ENCODE peak calls at places on chromosomes 11 and 22, in four cellular contexts. One of them, this sample, is unnamed.

GRCh38 chr22:49827307-49827852 is 293 bp downstream of the BRD1 start:
- DNase-seq in cardiac muscle cell: peak
- DNase-seq in GM12865: no peak
- DNase-seq in T-helper 9 cell: peak
- DNase-seq in this sample: peak

GRCh38 chr11:3786781-3787428 is 10.4 kb downstream of the NUP98 start:
- DNase-seq in cardiac muscle cell: no peak
- DNase-seq in GM12865: no peak
- DNase-seq in T-helper 9 cell: no peak
- DNase-seq in this sample: peak

GRCh38 chr11:114090976-114091375 is 31.5 kb downstream of the ZBTB16 start:
- DNase-seq in cardiac muscle cell: no peak
- DNase-seq in GM12865: no peak
- DNase-seq in T-helper 9 cell: no peak
- DNase-seq in this sample: no peak

GRCh38 chr22:41308054-41308453 is 6.7 kb downstream of the ZC3H7B start:
- DNase-seq in cardiac muscle cell: no peak
- DNase-seq in GM12865: no peak
- DNase-seq in T-helper 9 cell: no peak
- DNase-seq in this sample: peak

GRCh38 chr11:72760543-72761400 is 8.6 kb upstream of the ARAP1 start:
- DNase-seq in cardiac muscle cell: no peak
- DNase-seq in GM12865: no peak
- DNase-seq in T-helper 9 cell: no peak
- DNase-seq in this sample: peak

GRCh38 chr11:64347171-64347867 is 7.3 kb downstream of the CCDC88B start:
- DNase-seq in cardiac muscle cell: no peak
- DNase-seq in GM12865: no peak
- DNase-seq in T-helper 9 cell: no peak
- DNase-seq in this sample: no peak

GRCh38 chr11:124718801-124719200 is 20.9 kb upstream of the NRGN start:
- DNase-seq in cardiac muscle cell: no peak
- DNase-seq in GM12865: no peak
- DNase-seq in T-helper 9 cell: no peak
- DNase-seq in this sample: no peak

GRCh38 chr11:15396778-15397177 is 282.1 kb downstream of the INSC start:
- DNase-seq in cardiac muscle cell: no peak
- DNase-seq in GM12865: no peak
- DNase-seq in T-helper 9 cell: no peak
- DNase-seq in this sample: no peak

GRCh38 chr22:33337524-33337923 is 279.3 kb upstream of the SYN3 start:
- DNase-seq in cardiac muscle cell: no peak
- DNase-seq in GM12865: no peak
- DNase-seq in T-helper 9 cell: no peak
- DNase-seq in this sample: no peak

GRCh38 chr11:114172871-114173444 is 113.4 kb downstream of the ZBTB16 start:
- DNase-seq in cardiac muscle cell: peak
- DNase-seq in GM12865: no peak
- DNase-seq in T-helper 9 cell: no peak
- DNase-seq in this sample: no peak

GRCh38 chr11:35029979-35030378 is 109.0 kb upstream of the CD44 start:
- DNase-seq in cardiac muscle cell: no peak
- DNase-seq in GM12865: peak
- DNase-seq in T-helper 9 cell: no peak
- DNase-seq in this sample: peak

This sample was measured in foreskin fibroblast.